ENCODE peak calls at places on chromosome 14, in eight cellular contexts. One of them, this sample, is unnamed.

GRCh38 chr14:88299865-88300264 is 23.2 kb downstream of the KCNK10 start:
- DNase-seq in stomach: no peak
- DNase-seq in A549: no peak
- DNase-seq in tibial artery: peak; percentile 38
- DNase-seq in CD8-positive, alpha-beta T cell: no peak
- DNase-seq in GM23338: no peak
- DNase-seq in heart right ventricle: no peak
- DNase-seq in PC-3: no peak
- DNase-seq in this sample: no peak

GRCh38 chr14:76953196-76953945 is 75.1 kb downstream of the IRF2BPL start:
- DNase-seq in CD8-positive, alpha-beta T cell: peak; percentile 27
- DNase-seq in PC-3: peak; percentile 98
- DNase-seq in tibial artery: peak; percentile 66
- DNase-seq in stomach: peak; percentile 83
- DNase-seq in GM23338: peak; percentile 43
- DNase-seq in heart right ventricle: peak; percentile 59
- DNase-seq in A549: peak; percentile 90
- DNase-seq in this sample: peak; percentile 77

GRCh38 chr14:100384819-100385813 is 62.0 kb downstream of the SLC25A47 start:
- DNase-seq in A549: peak; percentile 50
- DNase-seq in stomach: no peak
- DNase-seq in CD8-positive, alpha-beta T cell: no peak
- DNase-seq in GM23338: peak; percentile 52
- DNase-seq in tibial artery: no peak
- DNase-seq in heart right ventricle: no peak
- DNase-seq in PC-3: peak; percentile 75
- DNase-seq in this sample: no peak

GRCh38 chr14:61705017-61705416 is 9.7 kb downstream of the HIF1A start:
- DNase-seq in stomach: no peak
- DNase-seq in tibial artery: no peak
- DNase-seq in CD8-positive, alpha-beta T cell: no peak
- DNase-seq in PC-3: no peak
- DNase-seq in A549: no peak
- DNase-seq in GM23338: no peak
- DNase-seq in heart right ventricle: no peak
- DNase-seq in this sample: no peak

GRCh38 chr14:93723001-93723400 is 65.3 kb downstream of the PRIMA1 start:
- DNase-seq in CD8-positive, alpha-beta T cell: no peak
- DNase-seq in tibial artery: no peak
- DNase-seq in stomach: no peak
- DNase-seq in GM23338: no peak
- DNase-seq in A549: no peak
- DNase-seq in heart right ventricle: no peak
- DNase-seq in PC-3: no peak
- DNase-seq in this sample: no peak

GRCh38 chr14:88837495-88837894 is 13.0 kb downstream of the TTC8 start:
- DNase-seq in A549: no peak
- DNase-seq in CD8-positive, alpha-beta T cell: no peak
- DNase-seq in GM23338: no peak
- DNase-seq in tibial artery: no peak
- DNase-seq in heart right ventricle: no peak
- DNase-seq in stomach: no peak
- DNase-seq in PC-3: no peak
- DNase-seq in this sample: no peak

GRCh38 chr14:79196216-79196615 is 1015.1 kb downstream of the DIO2 start:
- DNase-seq in PC-3: no peak
- DNase-seq in heart right ventricle: no peak
- DNase-seq in A549: no peak
- DNase-seq in GM23338: no peak
- DNase-seq in tibial artery: no peak
- DNase-seq in CD8-positive, alpha-beta T cell: no peak
- DNase-seq in stomach: no peak
- DNase-seq in this sample: no peak

GRCh38 chr14:75794615-75795038 is 133.6 kb downstream of the TTLL5 start:
- DNase-seq in A549: no peak
- DNase-seq in stomach: no peak
- DNase-seq in CD8-positive, alpha-beta T cell: no peak
- DNase-seq in heart right ventricle: no peak
- DNase-seq in GM23338: peak; percentile 24
- DNase-seq in tibial artery: no peak
- DNase-seq in PC-3: peak; percentile 57
- DNase-seq in this sample: no peak

GRCh38 chr14:96403409-96403808 is 11.5 kb downstream of the AK7 start:
- DNase-seq in PC-3: no peak
- DNase-seq in heart right ventricle: no peak
- DNase-seq in GM23338: no peak
- DNase-seq in CD8-positive, alpha-beta T cell: no peak
- DNase-seq in stomach: no peak
- DNase-seq in tibial artery: no peak
- DNase-seq in A549: no peak
- DNase-seq in this sample: no peak

GRCh38 chr14:58713677-58714076 is 75.9 kb downstream of the DACT1 start:
- DNase-seq in PC-3: no peak
- DNase-seq in heart right ventricle: no peak
- DNase-seq in GM23338: no peak
- DNase-seq in tibial artery: no peak
- DNase-seq in stomach: no peak
- DNase-seq in A549: no peak
- DNase-seq in CD8-positive, alpha-beta T cell: no peak
- DNase-seq in this sample: no peak

GRCh38 chr14:70919774-70920173 is 12.5 kb downstream of the PCNX1 start:
- DNase-seq in A549: no peak
- DNase-seq in stomach: no peak
- DNase-seq in GM23338: peak; percentile 25
- DNase-seq in PC-3: peak; percentile 19
- DNase-seq in CD8-positive, alpha-beta T cell: peak; percentile 27
- DNase-seq in tibial artery: no peak
- DNase-seq in heart right ventricle: no peak
- DNase-seq in this sample: no peak

GRCh38 chr14:64952598-64953309 is 10.2 kb upstream of the GPX2 start:
- DNase-seq in heart right ventricle: no peak
- DNase-seq in GM23338: peak; percentile 64
- DNase-seq in stomach: no peak
- DNase-seq in A549: no peak
- DNase-seq in PC-3: no peak
- DNase-seq in CD8-positive, alpha-beta T cell: no peak
- DNase-seq in tibial artery: no peak
- DNase-seq in this sample: no peak

GRCh38 chr14:58846682-58847465 is 209.1 kb downstream of the DACT1 start:
- DNase-seq in PC-3: no peak
- DNase-seq in GM23338: peak; percentile 13
- DNase-seq in heart right ventricle: no peak
- DNase-seq in tibial artery: no peak
- DNase-seq in A549: no peak
- DNase-seq in CD8-positive, alpha-beta T cell: no peak
- DNase-seq in stomach: no peak
- DNase-seq in this sample: no peak

GRCh38 chr14:72775923-72776554 is 117.9 kb downstream of the DPF3 start:
- DNase-seq in stomach: no peak
- DNase-seq in CD8-positive, alpha-beta T cell: no peak
- DNase-seq in tibial artery: no peak
- DNase-seq in A549: no peak
- DNase-seq in PC-3: no peak
- DNase-seq in GM23338: no peak
- DNase-seq in heart right ventricle: no peak
- DNase-seq in this sample: no peak

GRCh38 chr14:101716077-101716950 is 45.2 kb upstream of the PPP2R5C start:
- DNase-seq in tibial artery: no peak
- DNase-seq in GM23338: no peak
- DNase-seq in A549: no peak
- DNase-seq in stomach: peak; percentile 22
- DNase-seq in CD8-positive, alpha-beta T cell: no peak
- DNase-seq in heart right ventricle: no peak
- DNase-seq in PC-3: no peak
- DNase-seq in this sample: no peak

GRCh38 chr14:61555056-61555838 is 140.1 kb upstream of the HIF1A start:
- DNase-seq in tibial artery: no peak
- DNase-seq in GM23338: no peak
- DNase-seq in heart right ventricle: no peak
- DNase-seq in CD8-positive, alpha-beta T cell: no peak
- DNase-seq in PC-3: peak; percentile 54
- DNase-seq in stomach: no peak
- DNase-seq in A549: no peak
- DNase-seq in this sample: no peak

GRCh38 chr14:89236846-89237245 is 180.2 kb downstream of the FOXN3 start:
- DNase-seq in tibial artery: no peak
- DNase-seq in CD8-positive, alpha-beta T cell: no peak
- DNase-seq in stomach: no peak
- DNase-seq in A549: no peak
- DNase-seq in GM23338: no peak
- DNase-seq in PC-3: no peak
- DNase-seq in heart right ventricle: no peak
- DNase-seq in this sample: no peak

GRCh38 chr14:74548881-74549280 is 55.3 kb downstream of the ISCA2 start:
- DNase-seq in PC-3: peak; percentile 38
- DNase-seq in CD8-positive, alpha-beta T cell: no peak
- DNase-seq in heart right ventricle: peak; percentile 76
- DNase-seq in A549: no peak
- DNase-seq in GM23338: no peak
- DNase-seq in tibial artery: peak; percentile 97
- DNase-seq in stomach: peak; percentile 30
- DNase-seq in this sample: peak; percentile 37

GRCh38 chr14:80615831-80616230 is 325.7 kb downstream of the CEP128 start:
- DNase-seq in heart right ventricle: no peak
- DNase-seq in CD8-positive, alpha-beta T cell: no peak
- DNase-seq in GM23338: no peak
- DNase-seq in tibial artery: no peak
- DNase-seq in A549: no peak
- DNase-seq in PC-3: no peak
- DNase-seq in stomach: no peak
- DNase-seq in this sample: no peak
- H3K4me1 ChIP-seq in heart right ventricle: no peaks in the 10 kb centered on the region
- H3K4me1 ChIP-seq in CD8-positive, alpha-beta T cell: no peaks in the 10 kb centered on the region
- H3K4me1 ChIP-seq in GM23338: no peaks in the 10 kb centered on the region
- H3K4me1 ChIP-seq in tibial artery: no peaks in the 10 kb centered on the region
- H3K4me1 ChIP-seq in A549: no peaks in the 10 kb centered on the region
- H3K4me1 ChIP-seq in PC-3: peaks cover 17% of the 10 kb centered on the region
- H3K4me1 ChIP-seq in stomach: no peaks in the 10 kb centered on the region
- H3K4me1 ChIP-seq in this sample: no peaks in the 10 kb centered on the region

DNA sequence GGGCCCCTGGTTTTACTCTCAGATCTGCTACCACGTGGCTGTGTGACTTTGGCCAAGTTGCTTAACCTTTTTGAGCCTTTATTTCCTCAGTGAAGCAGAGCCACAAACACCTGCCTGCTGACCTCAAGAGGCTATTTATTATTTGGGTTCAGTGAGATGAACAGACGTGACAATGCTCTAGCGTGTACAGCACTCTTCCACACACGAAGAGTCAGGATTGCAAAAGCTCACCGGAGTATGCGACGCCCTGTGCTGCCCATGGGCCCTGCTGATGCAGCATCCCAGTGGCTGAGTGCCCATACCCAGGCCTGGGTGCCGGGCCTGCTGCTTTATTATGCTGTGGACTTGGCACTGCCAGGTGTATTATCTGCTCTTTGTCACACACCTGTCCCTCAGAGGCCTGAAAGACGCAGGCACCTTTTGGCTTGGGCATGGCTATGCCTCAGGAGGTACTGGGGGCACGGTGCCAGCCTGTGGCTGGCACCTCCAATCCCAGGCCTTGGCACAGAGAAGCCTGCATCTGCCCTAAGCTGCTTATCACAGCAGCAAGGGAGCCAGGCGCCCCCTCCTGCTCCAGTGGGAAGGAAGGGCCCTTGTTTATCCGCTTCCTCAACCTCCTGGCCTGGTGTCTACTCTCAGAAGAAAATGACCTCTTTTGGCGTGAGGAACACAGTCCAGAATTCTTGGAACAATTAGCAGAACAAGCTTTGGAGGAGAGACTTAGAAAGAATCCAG is 22.3 kb upstream of the TC2N start:
- DNase-seq in PC-3: no peak
- DNase-seq in A549: no peak
- DNase-seq in heart right ventricle: peak; percentile 50
- DNase-seq in GM23338: no peak
- DNase-seq in tibial artery: no peak
- DNase-seq in stomach: peak; percentile 88
- DNase-seq in CD8-positive, alpha-beta T cell: no peak
- DNase-seq in this sample: no peak
- H3K4me1 ChIP-seq in PC-3: no peaks in the 10 kb centered on the region
- H3K4me1 ChIP-seq in A549: no peaks in the 10 kb centered on the region
- H3K4me1 ChIP-seq in heart right ventricle: peaks cover 55% of the 10 kb centered on the region
- H3K4me1 ChIP-seq in GM23338: no peaks in the 10 kb centered on the region
- H3K4me1 ChIP-seq in tibial artery: peaks cover 66% of the 10 kb centered on the region
- H3K4me1 ChIP-seq in stomach: peaks cover 32% of the 10 kb centered on the region
- H3K4me1 ChIP-seq in CD8-positive, alpha-beta T cell: peaks cover 56% of the 10 kb centered on the region
- H3K4me1 ChIP-seq in this sample: no peaks in the 10 kb centered on the region

GRCh38 chr14:30914812-30915211 is 40.5 kb downstream of the COCH start:
- DNase-seq in GM23338: no peak
- DNase-seq in A549: no peak
- DNase-seq in CD8-positive, alpha-beta T cell: no peak
- DNase-seq in PC-3: no peak
- DNase-seq in heart right ventricle: no peak
- DNase-seq in stomach: no peak
- DNase-seq in tibial artery: no peak
- DNase-seq in this sample: no peak

GRCh38 chr14:30921305-30921704 is 46.9 kb downstream of the COCH start:
- DNase-seq in A549: no peak
- DNase-seq in stomach: no peak
- DNase-seq in GM23338: no peak
- DNase-seq in CD8-positive, alpha-beta T cell: no peak
- DNase-seq in heart right ventricle: no peak
- DNase-seq in PC-3: no peak
- DNase-seq in tibial artery: no peak
- DNase-seq in this sample: no peak

DNA sequence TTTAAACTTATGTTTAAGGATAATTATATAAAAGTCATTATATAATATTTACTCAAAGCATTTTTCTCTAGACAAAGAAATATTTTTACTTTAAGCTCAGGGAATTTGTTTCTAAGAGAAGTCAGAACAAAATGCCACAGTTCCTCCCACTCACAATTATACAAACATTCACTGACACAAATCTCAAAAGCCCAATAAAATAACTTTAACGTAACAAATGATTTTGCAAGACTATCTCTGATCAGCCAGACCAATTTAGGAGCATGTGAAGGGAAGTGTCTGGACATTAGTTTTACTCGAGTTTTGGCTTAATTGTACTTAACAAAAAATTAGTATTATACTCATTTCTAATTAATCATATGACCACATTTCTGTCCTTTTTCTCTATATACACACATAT is 41.2 kb downstream of the COCH start:
- DNase-seq in stomach: no peak
- DNase-seq in A549: no peak
- DNase-seq in CD8-positive, alpha-beta T cell: no peak
- DNase-seq in tibial artery: no peak
- DNase-seq in PC-3: no peak
- DNase-seq in GM23338: no peak
- DNase-seq in heart right ventricle: no peak
- DNase-seq in this sample: no peak
- H3K4me1 ChIP-seq in stomach: no peaks in the 10 kb centered on the region
- H3K4me1 ChIP-seq in A549: no peaks in the 10 kb centered on the region
- H3K4me1 ChIP-seq in CD8-positive, alpha-beta T cell: no peaks in the 10 kb centered on the region
- H3K4me1 ChIP-seq in tibial artery: peaks cover 2% of the 10 kb centered on the region
- H3K4me1 ChIP-seq in PC-3: no peaks in the 10 kb centered on the region
- H3K4me1 ChIP-seq in GM23338: no peaks in the 10 kb centered on the region
- H3K4me1 ChIP-seq in heart right ventricle: no peaks in the 10 kb centered on the region
- H3K4me1 ChIP-seq in this sample: no peaks in the 10 kb centered on the region

DNA sequence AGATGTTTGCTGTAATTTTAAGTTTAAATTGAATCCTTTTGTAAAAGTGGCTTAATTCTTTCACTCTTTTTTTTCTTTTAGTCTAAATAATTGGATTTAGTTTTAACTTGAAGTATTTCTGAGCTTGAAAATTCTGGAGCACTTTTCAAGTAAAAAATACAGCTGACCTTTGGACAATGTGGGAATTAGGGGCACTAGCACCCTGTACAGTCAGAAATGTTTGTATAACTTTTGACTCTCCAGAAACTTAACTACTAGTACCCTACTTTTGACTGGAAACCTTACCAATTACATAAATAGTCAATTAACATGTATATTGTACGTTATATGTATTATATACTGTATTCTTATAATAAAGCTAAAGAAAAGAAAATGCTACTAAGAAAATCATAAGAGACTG is 7.8 kb downstream of the KTN1 start:
- DNase-seq in A549: no peak
- DNase-seq in stomach: no peak
- DNase-seq in PC-3: no peak
- DNase-seq in heart right ventricle: no peak
- DNase-seq in GM23338: no peak
- DNase-seq in tibial artery: no peak
- DNase-seq in CD8-positive, alpha-beta T cell: no peak
- DNase-seq in this sample: no peak
- H3K4me1 ChIP-seq in A549: peaks cover 91% of the 10 kb centered on the region
- H3K4me1 ChIP-seq in stomach: peaks cover 24% of the 10 kb centered on the region
- H3K4me1 ChIP-seq in PC-3: peaks cover 71% of the 10 kb centered on the region
- H3K4me1 ChIP-seq in heart right ventricle: peaks cover 96% of the 10 kb centered on the region
- H3K4me1 ChIP-seq in GM23338: peaks cover 62% of the 10 kb centered on the region
- H3K4me1 ChIP-seq in tibial artery: peaks cover 67% of the 10 kb centered on the region
- H3K4me1 ChIP-seq in CD8-positive, alpha-beta T cell: peaks cover 39% of the 10 kb centered on the region
- H3K4me1 ChIP-seq in this sample: peaks cover 57% of the 10 kb centered on the region